ENCODE peak calls at places on chromosomes 4 and X, in four cellular contexts. One of them, this sample, is unnamed.
A peak's percentile ranks its signal among the peaks of the same experiment; 100 is the strongest.

GRCh38 chr4:150579591-150580234 is 2.2 kb upstream of the MAB21L2 start:
- DNase-seq in suprapubic skin: peak; percentile 54
- DNase-seq in AG10803: peak; percentile 34
- DNase-seq in fibroblast of the aortic adventitia: no peak
- DNase-seq in this sample: no peak

GRCh38 chr4:94561249-94562024 is 109.7 kb downstream of the PDLIM5 start:
- DNase-seq in suprapubic skin: no peak
- DNase-seq in AG10803: peak; percentile 56
- DNase-seq in fibroblast of the aortic adventitia: peak; percentile 84
- DNase-seq in this sample: no peak

GRCh38 chr4:165875446-165875845 is 2.4 kb downstream of the TLL1 start:
- DNase-seq in suprapubic skin: no peak
- DNase-seq in AG10803: no peak
- DNase-seq in fibroblast of the aortic adventitia: no peak
- DNase-seq in this sample: no peak

GRCh38 chr4:185914583-185915199 is 102.7 kb upstream of the SORBS2 start:
- DNase-seq in suprapubic skin: no peak
- DNase-seq in AG10803: peak; percentile 72
- DNase-seq in fibroblast of the aortic adventitia: no peak
- DNase-seq in this sample: no peak

GRCh38 chr4:55008166-55009056 is 117.0 kb downstream of the KDR start:
- DNase-seq in suprapubic skin: no peak
- DNase-seq in AG10803: no peak
- DNase-seq in fibroblast of the aortic adventitia: no peak
- DNase-seq in this sample: no peak

GRCh38 chr4:135123632-135124031 is 922.0 kb upstream of the PABPC4L start:
- DNase-seq in suprapubic skin: no peak
- DNase-seq in AG10803: no peak
- DNase-seq in fibroblast of the aortic adventitia: peak; percentile 1
- DNase-seq in this sample: no peak

GRCh38 chr4:2811830-2812599 is 19.1 kb downstream of the SH3BP2 start:
- DNase-seq in suprapubic skin: peak; percentile 85
- DNase-seq in AG10803: peak; percentile 55
- DNase-seq in fibroblast of the aortic adventitia: peak; percentile 20
- DNase-seq in this sample: no peak

GRCh38 chrX:82081027-82081426 is 879.1 kb downstream of the SH3BGRL start:
- DNase-seq in suprapubic skin: no peak
- DNase-seq in AG10803: no peak
- DNase-seq in fibroblast of the aortic adventitia: no peak
- DNase-seq in this sample: no peak

GRCh38 chr4:5220028-5220427 is 168.7 kb downstream of the STK32B start:
- DNase-seq in suprapubic skin: no peak
- DNase-seq in AG10803: no peak
- DNase-seq in fibroblast of the aortic adventitia: no peak
- DNase-seq in this sample: no peak

GRCh38 chr4:39179681-39180080 is 2.6 kb upstream of the WDR19 start:
- DNase-seq in suprapubic skin: no peak
- DNase-seq in AG10803: no peak
- DNase-seq in fibroblast of the aortic adventitia: no peak
- DNase-seq in this sample: no peak

GRCh38 chrX:69065451-69065850 is 99.8 kb downstream of the PJA1 start:
- DNase-seq in suprapubic skin: peak; percentile 34
- DNase-seq in AG10803: peak; percentile 13
- DNase-seq in fibroblast of the aortic adventitia: peak; percentile 13
- DNase-seq in this sample: peak; percentile 45

DNA sequence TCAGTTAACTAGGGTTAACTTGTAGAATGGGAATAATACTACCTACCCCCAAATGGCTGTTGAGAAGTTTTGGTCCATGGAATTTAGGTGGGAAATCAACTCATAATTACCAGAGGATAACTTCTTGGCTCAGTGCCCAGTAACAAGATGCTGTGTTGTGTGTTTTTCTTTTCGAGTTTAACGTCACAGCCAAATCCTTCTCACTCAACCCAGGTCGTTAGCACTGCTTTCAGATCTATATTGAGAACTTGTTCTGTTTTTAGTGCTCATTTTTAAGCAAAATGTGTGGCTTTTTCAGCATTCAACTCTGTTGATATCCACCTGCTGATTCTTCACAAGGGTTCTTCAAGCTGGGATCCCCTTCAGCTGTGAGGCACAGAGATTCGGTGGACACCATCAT is 106.5 kb downstream of the CLNK start:
- DNase-seq in suprapubic skin: no peak
- DNase-seq in AG10803: no peak
- DNase-seq in fibroblast of the aortic adventitia: no peak
- DNase-seq in this sample: no peak
- H3K4me3 ChIP-seq in suprapubic skin: no peak overlapping the region
- H3K4me3 ChIP-seq in AG10803: no peak overlapping the region
- H3K4me3 ChIP-seq in fibroblast of the aortic adventitia: no peak overlapping the region
- H3K4me3 ChIP-seq in this sample: no peak overlapping the region

DNA sequence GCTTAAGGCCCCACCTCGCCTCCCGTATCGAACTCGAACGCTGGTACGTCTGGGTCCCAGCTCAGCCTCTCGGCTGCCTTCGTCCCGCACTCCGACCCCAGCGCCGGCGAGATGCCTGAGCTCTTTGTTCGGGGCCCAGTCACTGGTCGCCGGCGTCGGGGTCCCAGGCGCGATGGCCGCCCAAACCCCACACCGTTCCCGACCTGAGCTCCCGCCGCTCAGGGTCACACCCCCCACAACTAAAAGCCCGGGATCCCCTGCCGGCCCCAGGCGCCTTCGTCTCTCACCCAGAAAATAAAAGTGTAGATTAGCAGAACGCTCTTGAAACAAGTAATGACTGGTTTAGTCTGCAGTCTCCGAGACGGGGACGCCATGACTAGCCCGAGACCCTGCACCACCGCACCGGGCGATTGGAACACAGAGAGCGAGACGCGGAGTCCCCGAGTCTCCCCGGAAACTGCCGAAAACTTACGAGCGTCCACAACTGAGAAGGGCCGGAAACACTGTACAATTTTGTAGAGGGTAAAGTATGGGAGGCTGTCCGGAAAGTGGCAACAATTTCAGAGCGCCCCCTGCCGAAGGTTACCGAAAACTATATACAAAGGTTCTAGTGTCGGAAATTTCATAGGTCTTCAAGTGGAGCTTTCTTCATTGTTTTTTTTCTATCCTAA is at the start of gene TSPAN6:
- DNase-seq in suprapubic skin: peak; percentile 77
- DNase-seq in AG10803: peak; percentile 80
- DNase-seq in fibroblast of the aortic adventitia: peak; percentile 88
- DNase-seq in this sample: peak; percentile 79
- H3K4me3 ChIP-seq in suprapubic skin: peak within 1 kb of the TSS; percentile 56
- H3K4me3 ChIP-seq in AG10803: peak within 1 kb of the TSS; percentile 68
- H3K4me3 ChIP-seq in fibroblast of the aortic adventitia: peak within 1 kb of the TSS; percentile 72
- H3K4me3 ChIP-seq in this sample: peak within 1 kb of the TSS; percentile 71

DNA sequence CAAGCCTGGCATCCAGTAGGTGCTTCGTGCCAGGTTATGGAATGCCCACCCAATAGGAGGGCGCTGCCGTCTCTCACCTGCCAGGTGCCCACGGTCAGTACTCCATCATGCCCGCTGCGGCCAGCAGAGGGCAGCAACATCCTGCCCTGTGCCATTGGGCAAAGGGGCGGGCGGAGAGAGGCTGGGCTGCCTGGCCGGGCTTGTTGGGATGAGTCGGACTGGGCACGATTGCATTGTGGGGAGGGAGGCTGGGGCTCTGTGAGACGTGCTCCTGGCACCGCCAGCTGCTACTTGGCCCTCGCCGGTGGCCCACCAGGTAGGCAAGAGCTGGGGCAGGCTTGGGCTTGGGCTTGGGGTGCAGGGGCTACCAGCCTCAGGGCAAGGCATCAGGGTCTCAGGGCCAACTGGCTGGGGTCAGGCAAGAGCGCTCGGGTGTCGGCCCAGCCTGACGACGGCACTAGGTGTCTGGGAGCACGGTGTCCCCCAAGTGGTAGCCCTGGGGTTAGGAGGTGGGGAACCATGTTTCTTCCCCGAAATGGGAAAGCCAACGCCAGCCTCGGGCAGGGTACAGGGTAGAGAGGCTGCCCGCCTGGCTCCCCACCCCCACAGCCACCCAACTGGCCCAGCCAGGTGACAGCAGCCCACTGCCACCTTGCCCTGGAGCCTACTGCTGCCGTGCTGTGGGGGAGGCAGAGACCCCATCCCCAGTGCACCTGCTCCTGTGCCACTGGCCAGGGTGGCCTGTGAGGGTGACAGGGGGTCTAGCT is at the start of gene PLXNB3:
- DNase-seq in suprapubic skin: peak; percentile 85
- DNase-seq in AG10803: peak; percentile 72
- DNase-seq in fibroblast of the aortic adventitia: peak; percentile 59
- DNase-seq in this sample: peak; percentile 83
- H3K4me3 ChIP-seq in suprapubic skin: peak within 1 kb of the TSS; percentile 35
- H3K4me3 ChIP-seq in AG10803: peak within 1 kb of the TSS; percentile 61
- H3K4me3 ChIP-seq in fibroblast of the aortic adventitia: peak within 1 kb of the TSS; percentile 57
- H3K4me3 ChIP-seq in this sample: peak within 1 kb of the TSS; percentile 60

GRCh38 chr4:110516106-110516922 is 40.4 kb downstream of the ENPEP start:
- DNase-seq in suprapubic skin: peak; percentile 71
- DNase-seq in AG10803: peak; percentile 44
- DNase-seq in fibroblast of the aortic adventitia: peak; percentile 78
- DNase-seq in this sample: no peak

GRCh38 chr4:110518889-110519490 is 43.0 kb downstream of the ENPEP start:
- DNase-seq in suprapubic skin: no peak
- DNase-seq in AG10803: peak; percentile 20
- DNase-seq in fibroblast of the aortic adventitia: peak; percentile 43
- DNase-seq in this sample: no peak

GRCh38 chr4:110512901-110513300 is 36.9 kb downstream of the ENPEP start:
- DNase-seq in suprapubic skin: no peak
- DNase-seq in AG10803: no peak
- DNase-seq in fibroblast of the aortic adventitia: no peak
- DNase-seq in this sample: no peak

GRCh38 chr4:110514889-110515479 is 39.0 kb downstream of the ENPEP start:
- DNase-seq in suprapubic skin: no peak
- DNase-seq in AG10803: peak; percentile 36
- DNase-seq in fibroblast of the aortic adventitia: peak; percentile 63
- DNase-seq in this sample: no peak

GRCh38 chr4:110515676-110516075 is 39.7 kb downstream of the ENPEP start:
- DNase-seq in suprapubic skin: no peak
- DNase-seq in AG10803: no peak
- DNase-seq in fibroblast of the aortic adventitia: peak; percentile 30
- DNase-seq in this sample: no peak
- H3K4me3 ChIP-seq in suprapubic skin: peak overlapping the region; percentile 41
- H3K4me3 ChIP-seq in AG10803: no peak overlapping the region
- H3K4me3 ChIP-seq in fibroblast of the aortic adventitia: peak overlapping the region; percentile 74
- H3K4me3 ChIP-seq in this sample: peak overlapping the region; percentile 60

GRCh38 chrX:119941336-119941735 is 2.2 kb downstream of the NKAP start:
- DNase-seq in suprapubic skin: no peak
- DNase-seq in AG10803: no peak
- DNase-seq in fibroblast of the aortic adventitia: no peak
- DNase-seq in this sample: no peak
- H3K4me3 ChIP-seq in suprapubic skin: no peak overlapping the region
- H3K4me3 ChIP-seq in AG10803: no peak overlapping the region
- H3K4me3 ChIP-seq in fibroblast of the aortic adventitia: no peak overlapping the region
- H3K4me3 ChIP-seq in this sample: no peak overlapping the region

GRCh38 chrX:132953358-132953757 is 5.1 kb downstream of the HS6ST2 start:
- DNase-seq in suprapubic skin: no peak
- DNase-seq in AG10803: no peak
- DNase-seq in fibroblast of the aortic adventitia: no peak
- DNase-seq in this sample: no peak

GRCh38 chrX:132954323-132954722 is 4.1 kb downstream of the HS6ST2 start:
- DNase-seq in suprapubic skin: no peak
- DNase-seq in AG10803: no peak
- DNase-seq in fibroblast of the aortic adventitia: no peak
- DNase-seq in this sample: no peak

GRCh38 chrX:132957211-132958085 is 981 bp downstream of the HS6ST2 start:
- DNase-seq in suprapubic skin: no peak
- DNase-seq in AG10803: no peak
- DNase-seq in fibroblast of the aortic adventitia: no peak
- DNase-seq in this sample: no peak

GRCh38 chrX:132956421-132957210 is 1.8 kb downstream of the HS6ST2 start:
- DNase-seq in suprapubic skin: no peak
- DNase-seq in AG10803: no peak
- DNase-seq in fibroblast of the aortic adventitia: no peak
- DNase-seq in this sample: no peak

GRCh38 chrX:132955710-132956109 is 2.7 kb downstream of the HS6ST2 start:
- DNase-seq in suprapubic skin: no peak
- DNase-seq in AG10803: no peak
- DNase-seq in fibroblast of the aortic adventitia: no peak
- DNase-seq in this sample: no peak
- H3K4me3 ChIP-seq in suprapubic skin: peak overlapping the region; percentile 50
- H3K4me3 ChIP-seq in AG10803: no peak overlapping the region
- H3K4me3 ChIP-seq in fibroblast of the aortic adventitia: no peak overlapping the region
- H3K4me3 ChIP-seq in this sample: peak overlapping the region; percentile 69

DNA sequence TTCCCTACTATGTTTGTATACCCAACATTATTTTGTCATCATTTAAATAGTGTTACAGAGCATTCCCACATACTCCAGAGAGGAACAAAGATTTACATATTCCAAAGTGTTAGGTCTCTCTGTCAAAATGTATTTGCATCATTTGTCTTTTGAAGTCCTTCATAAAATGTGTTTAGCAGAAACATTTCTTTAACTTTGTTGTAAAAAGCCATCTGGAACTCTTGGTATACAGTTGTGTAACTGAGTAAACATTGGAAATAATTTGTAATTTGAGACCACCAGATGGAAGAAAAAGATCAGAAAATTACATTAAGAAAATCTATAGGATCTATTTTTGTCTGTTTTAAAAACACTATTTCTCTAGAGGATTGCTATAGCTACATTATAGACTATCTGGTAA is 56.6 kb upstream of the ALB start:
- DNase-seq in suprapubic skin: no peak
- DNase-seq in AG10803: no peak
- DNase-seq in fibroblast of the aortic adventitia: no peak
- DNase-seq in this sample: no peak
- H3K4me3 ChIP-seq in suprapubic skin: no peak overlapping the region
- H3K4me3 ChIP-seq in AG10803: no peak overlapping the region
- H3K4me3 ChIP-seq in fibroblast of the aortic adventitia: no peak overlapping the region
- H3K4me3 ChIP-seq in this sample: no peak overlapping the region

This sample was measured in coronary artery.